ENCODE peak calls at places on chromosomes 7 and 10, in nine cellular contexts. One of them, this sample, is unnamed.

GRCh38 chr7:56007167-56007652 is 42.8 kb downstream of the NIPSNAP2 start:
- DNase-seq in GM23338: no peak
- DNase-seq in dorsolateral prefrontal cortex: no peak
- DNase-seq in transverse colon: no peak
- DNase-seq in CD8-positive, alpha-beta memory T cell: no peak
- DNase-seq in uterus: no peak
- DNase-seq in epithelial cell of esophagus: no peak
- DNase-seq in choroid plexus epithelial cell: peak
- DNase-seq in fibroblast of the aortic adventitia: no peak
- DNase-seq in this sample: no peak

GRCh38 chr7:75727881-75728592 is 10.7 kb downstream of the HIP1 start:
- DNase-seq in transverse colon: peak
- DNase-seq in fibroblast of the aortic adventitia: peak
- DNase-seq in epithelial cell of esophagus: peak
- DNase-seq in GM23338: peak
- DNase-seq in dorsolateral prefrontal cortex: no peak
- DNase-seq in CD8-positive, alpha-beta memory T cell: peak
- DNase-seq in choroid plexus epithelial cell: peak
- DNase-seq in uterus: peak
- DNase-seq in this sample: no peak

GRCh38 chr7:100602889-100603696 is 930 bp downstream of the PCOLCE start:
- DNase-seq in GM23338: peak
- DNase-seq in CD8-positive, alpha-beta memory T cell: no peak
- DNase-seq in choroid plexus epithelial cell: peak
- DNase-seq in uterus: peak
- DNase-seq in dorsolateral prefrontal cortex: no peak
- DNase-seq in epithelial cell of esophagus: no peak
- DNase-seq in fibroblast of the aortic adventitia: peak
- DNase-seq in transverse colon: peak
- DNase-seq in this sample: peak

GRCh38 chr10:48444861-48445841 is 138.7 kb downstream of the MAPK8 start:
- DNase-seq in dorsolateral prefrontal cortex: peak
- DNase-seq in choroid plexus epithelial cell: no peak
- DNase-seq in GM23338: peak
- DNase-seq in CD8-positive, alpha-beta memory T cell: no peak
- DNase-seq in uterus: no peak
- DNase-seq in epithelial cell of esophagus: peak
- DNase-seq in transverse colon: no peak
- DNase-seq in fibroblast of the aortic adventitia: no peak
- DNase-seq in this sample: no peak

GRCh38 chr7:13830604-13830915 is 158.9 kb downstream of the ETV1 start:
- DNase-seq in uterus: no peak
- DNase-seq in GM23338: no peak
- DNase-seq in CD8-positive, alpha-beta memory T cell: no peak
- DNase-seq in fibroblast of the aortic adventitia: peak
- DNase-seq in epithelial cell of esophagus: no peak
- DNase-seq in choroid plexus epithelial cell: peak
- DNase-seq in transverse colon: no peak
- DNase-seq in dorsolateral prefrontal cortex: no peak
- DNase-seq in this sample: no peak

GRCh38 chr7:43884209-43884608 is 14.9 kb upstream of the MRPS24 start:
- DNase-seq in choroid plexus epithelial cell: no peak
- DNase-seq in transverse colon: no peak
- DNase-seq in dorsolateral prefrontal cortex: no peak
- DNase-seq in GM23338: no peak
- DNase-seq in CD8-positive, alpha-beta memory T cell: no peak
- DNase-seq in epithelial cell of esophagus: no peak
- DNase-seq in fibroblast of the aortic adventitia: no peak
- DNase-seq in uterus: no peak
- DNase-seq in this sample: no peak

GRCh38 chr7:135199439-135199838 is 11.9 kb downstream of the WDR91 start:
- DNase-seq in fibroblast of the aortic adventitia: no peak
- DNase-seq in CD8-positive, alpha-beta memory T cell: no peak
- DNase-seq in epithelial cell of esophagus: no peak
- DNase-seq in uterus: no peak
- DNase-seq in dorsolateral prefrontal cortex: no peak
- DNase-seq in choroid plexus epithelial cell: no peak
- DNase-seq in transverse colon: no peak
- DNase-seq in GM23338: no peak
- DNase-seq in this sample: no peak

GRCh38 chr10:130820880-130821482 is 490.5 kb downstream of the TCERG1L start:
- DNase-seq in epithelial cell of esophagus: no peak
- DNase-seq in choroid plexus epithelial cell: no peak
- DNase-seq in CD8-positive, alpha-beta memory T cell: no peak
- DNase-seq in GM23338: no peak
- DNase-seq in dorsolateral prefrontal cortex: no peak
- DNase-seq in fibroblast of the aortic adventitia: no peak
- DNase-seq in uterus: no peak
- DNase-seq in transverse colon: no peak
- DNase-seq in this sample: no peak

GRCh38 chr7:45035909-45036308 is 35.9 kb downstream of the CCM2 start:
- DNase-seq in dorsolateral prefrontal cortex: no peak
- DNase-seq in CD8-positive, alpha-beta memory T cell: no peak
- DNase-seq in choroid plexus epithelial cell: no peak
- DNase-seq in GM23338: no peak
- DNase-seq in uterus: no peak
- DNase-seq in transverse colon: no peak
- DNase-seq in epithelial cell of esophagus: peak
- DNase-seq in fibroblast of the aortic adventitia: no peak
- DNase-seq in this sample: no peak

GRCh38 chr7:108813247-108814014 is 243.8 kb downstream of the DNAJB9 start:
- DNase-seq in fibroblast of the aortic adventitia: no peak
- DNase-seq in GM23338: peak
- DNase-seq in dorsolateral prefrontal cortex: no peak
- DNase-seq in choroid plexus epithelial cell: no peak
- DNase-seq in CD8-positive, alpha-beta memory T cell: no peak
- DNase-seq in transverse colon: no peak
- DNase-seq in epithelial cell of esophagus: no peak
- DNase-seq in uterus: no peak
- DNase-seq in this sample: no peak

GRCh38 chr10:132526676-132527075 is 10.9 kb upstream of the INPP5A start:
- DNase-seq in fibroblast of the aortic adventitia: no peak
- DNase-seq in epithelial cell of esophagus: no peak
- DNase-seq in CD8-positive, alpha-beta memory T cell: no peak
- DNase-seq in dorsolateral prefrontal cortex: peak
- DNase-seq in choroid plexus epithelial cell: peak
- DNase-seq in GM23338: no peak
- DNase-seq in uterus: no peak
- DNase-seq in transverse colon: peak
- DNase-seq in this sample: peak

GRCh38 chr7:45173596-45174327 is 16.2 kb downstream of the RAMP3 start:
- DNase-seq in dorsolateral prefrontal cortex: no peak
- DNase-seq in choroid plexus epithelial cell: no peak
- DNase-seq in uterus: peak
- DNase-seq in fibroblast of the aortic adventitia: no peak
- DNase-seq in transverse colon: no peak
- DNase-seq in CD8-positive, alpha-beta memory T cell: no peak
- DNase-seq in GM23338: no peak
- DNase-seq in epithelial cell of esophagus: no peak
- DNase-seq in this sample: no peak

GRCh38 chr10:90856261-90856660 is 1.6 kb downstream of the HTR7 start:
- DNase-seq in transverse colon: no peak
- DNase-seq in CD8-positive, alpha-beta memory T cell: no peak
- DNase-seq in choroid plexus epithelial cell: peak
- DNase-seq in dorsolateral prefrontal cortex: no peak
- DNase-seq in GM23338: peak
- DNase-seq in fibroblast of the aortic adventitia: no peak
- DNase-seq in epithelial cell of esophagus: no peak
- DNase-seq in uterus: no peak
- DNase-seq in this sample: no peak

GRCh38 chr10:84267503-84268126 is 22.8 kb downstream of the RGR start:
- DNase-seq in fibroblast of the aortic adventitia: peak
- DNase-seq in transverse colon: peak
- DNase-seq in epithelial cell of esophagus: peak
- DNase-seq in uterus: no peak
- DNase-seq in choroid plexus epithelial cell: peak
- DNase-seq in dorsolateral prefrontal cortex: no peak
- DNase-seq in GM23338: peak
- DNase-seq in CD8-positive, alpha-beta memory T cell: peak
- DNase-seq in this sample: peak

GRCh38 chr10:82419981-82420380 is 545.0 kb downstream of the NRG3 start:
- DNase-seq in uterus: no peak
- DNase-seq in GM23338: no peak
- DNase-seq in fibroblast of the aortic adventitia: no peak
- DNase-seq in CD8-positive, alpha-beta memory T cell: no peak
- DNase-seq in epithelial cell of esophagus: no peak
- DNase-seq in choroid plexus epithelial cell: no peak
- DNase-seq in transverse colon: no peak
- DNase-seq in dorsolateral prefrontal cortex: no peak
- DNase-seq in this sample: no peak

GRCh38 chr7:102981451-102981850 is 68.7 kb downstream of the LRRC17 start:
- DNase-seq in fibroblast of the aortic adventitia: no peak
- DNase-seq in uterus: no peak
- DNase-seq in GM23338: no peak
- DNase-seq in CD8-positive, alpha-beta memory T cell: no peak
- DNase-seq in transverse colon: no peak
- DNase-seq in dorsolateral prefrontal cortex: no peak
- DNase-seq in epithelial cell of esophagus: no peak
- DNase-seq in choroid plexus epithelial cell: no peak
- DNase-seq in this sample: no peak

DNA sequence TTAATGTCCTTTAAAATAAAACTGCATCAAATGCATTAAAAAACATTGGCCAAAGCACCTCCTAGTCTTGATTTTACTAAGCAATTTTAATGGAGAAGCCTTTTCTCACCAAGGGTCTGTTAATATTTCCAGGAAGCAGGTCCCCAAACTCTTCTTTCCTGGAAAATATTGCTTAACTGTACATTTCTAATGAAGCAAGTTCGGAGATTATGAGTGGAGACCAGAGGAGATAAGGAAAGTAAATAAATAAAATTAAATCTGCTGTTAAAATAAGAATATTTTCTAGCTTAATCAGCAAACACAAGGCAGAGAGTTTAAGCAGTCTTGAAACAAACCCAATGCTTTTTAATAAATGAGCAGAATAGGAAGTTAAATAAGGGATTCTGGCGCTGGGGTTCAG is 322.4 kb downstream of the PTEN start:
- DNase-seq in uterus: no peak
- DNase-seq in choroid plexus epithelial cell: no peak
- DNase-seq in CD8-positive, alpha-beta memory T cell: no peak
- DNase-seq in dorsolateral prefrontal cortex: no peak
- DNase-seq in fibroblast of the aortic adventitia: no peak
- DNase-seq in epithelial cell of esophagus: no peak
- DNase-seq in transverse colon: no peak
- DNase-seq in GM23338: no peak
- DNase-seq in this sample: no peak
- H3K4me3 ChIP-seq in uterus: no peak
- H3K4me3 ChIP-seq in choroid plexus epithelial cell: no peak
- H3K4me3 ChIP-seq in CD8-positive, alpha-beta memory T cell: no peak
- H3K4me3 ChIP-seq in dorsolateral prefrontal cortex: no peak
- H3K4me3 ChIP-seq in fibroblast of the aortic adventitia: no peak
- H3K4me3 ChIP-seq in epithelial cell of esophagus: no peak
- H3K4me3 ChIP-seq in transverse colon: no peak
- H3K4me3 ChIP-seq in GM23338: no peak
- H3K4me3 ChIP-seq in this sample: no peak

GRCh38 chr7:154898973-154899855 is 103.7 kb downstream of the PAXIP1 start:
- DNase-seq in fibroblast of the aortic adventitia: no peak
- DNase-seq in CD8-positive, alpha-beta memory T cell: no peak
- DNase-seq in dorsolateral prefrontal cortex: no peak
- DNase-seq in uterus: no peak
- DNase-seq in GM23338: no peak
- DNase-seq in choroid plexus epithelial cell: no peak
- DNase-seq in transverse colon: no peak
- DNase-seq in epithelial cell of esophagus: no peak
- DNase-seq in this sample: no peak

GRCh38 chr7:154905615-154906014 is 97.3 kb downstream of the PAXIP1 start:
- DNase-seq in GM23338: no peak
- DNase-seq in CD8-positive, alpha-beta memory T cell: no peak
- DNase-seq in choroid plexus epithelial cell: no peak
- DNase-seq in transverse colon: no peak
- DNase-seq in uterus: no peak
- DNase-seq in dorsolateral prefrontal cortex: no peak
- DNase-seq in fibroblast of the aortic adventitia: no peak
- DNase-seq in epithelial cell of esophagus: no peak
- DNase-seq in this sample: no peak

GRCh38 chr7:154903083-154903731 is 99.7 kb downstream of the PAXIP1 start:
- DNase-seq in dorsolateral prefrontal cortex: no peak
- DNase-seq in choroid plexus epithelial cell: no peak
- DNase-seq in fibroblast of the aortic adventitia: no peak
- DNase-seq in uterus: no peak
- DNase-seq in epithelial cell of esophagus: no peak
- DNase-seq in transverse colon: no peak
- DNase-seq in GM23338: no peak
- DNase-seq in CD8-positive, alpha-beta memory T cell: no peak
- DNase-seq in this sample: no peak

GRCh38 chr7:154899893-154900292 is 103.0 kb downstream of the PAXIP1 start:
- DNase-seq in dorsolateral prefrontal cortex: no peak
- DNase-seq in transverse colon: no peak
- DNase-seq in choroid plexus epithelial cell: no peak
- DNase-seq in uterus: no peak
- DNase-seq in epithelial cell of esophagus: no peak
- DNase-seq in fibroblast of the aortic adventitia: no peak
- DNase-seq in GM23338: no peak
- DNase-seq in CD8-positive, alpha-beta memory T cell: no peak
- DNase-seq in this sample: no peak

GRCh38 chr7:154902600-154903082 is 100.3 kb downstream of the PAXIP1 start:
- DNase-seq in CD8-positive, alpha-beta memory T cell: no peak
- DNase-seq in dorsolateral prefrontal cortex: no peak
- DNase-seq in transverse colon: no peak
- DNase-seq in epithelial cell of esophagus: no peak
- DNase-seq in GM23338: no peak
- DNase-seq in choroid plexus epithelial cell: no peak
- DNase-seq in fibroblast of the aortic adventitia: no peak
- DNase-seq in uterus: no peak
- DNase-seq in this sample: no peak
- H3K4me3 ChIP-seq in CD8-positive, alpha-beta memory T cell: no peak
- H3K4me3 ChIP-seq in dorsolateral prefrontal cortex: no peak
- H3K4me3 ChIP-seq in transverse colon: no peak
- H3K4me3 ChIP-seq in epithelial cell of esophagus: no peak
- H3K4me3 ChIP-seq in GM23338: no peak
- H3K4me3 ChIP-seq in choroid plexus epithelial cell: no peak
- H3K4me3 ChIP-seq in fibroblast of the aortic adventitia: no peak
- H3K4me3 ChIP-seq in uterus: no peak
- H3K4me3 ChIP-seq in this sample: no peak

DNA sequence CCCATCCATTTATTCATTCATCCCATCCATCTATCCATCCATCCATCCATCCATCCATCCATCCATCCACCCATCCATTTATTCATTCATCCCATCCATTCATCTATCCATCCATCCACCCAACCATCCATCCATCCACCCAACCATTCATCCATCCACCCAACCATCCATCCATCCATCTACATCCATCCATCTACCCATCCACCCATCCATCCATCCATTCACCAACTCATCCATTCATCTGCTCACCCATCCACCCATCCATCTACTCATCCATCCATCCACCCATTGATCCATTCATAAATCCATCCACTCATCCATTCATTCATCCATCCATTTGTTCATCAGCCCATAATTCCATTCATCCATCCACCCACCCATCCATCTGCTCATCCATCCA is 56.4 kb downstream of the PFKFB3 start:
- DNase-seq in GM23338: no peak
- DNase-seq in CD8-positive, alpha-beta memory T cell: no peak
- DNase-seq in uterus: no peak
- DNase-seq in choroid plexus epithelial cell: no peak
- DNase-seq in epithelial cell of esophagus: no peak
- DNase-seq in fibroblast of the aortic adventitia: no peak
- DNase-seq in dorsolateral prefrontal cortex: no peak
- DNase-seq in transverse colon: no peak
- DNase-seq in this sample: no peak
- H3K4me3 ChIP-seq in GM23338: no peak
- H3K4me3 ChIP-seq in CD8-positive, alpha-beta memory T cell: no peak
- H3K4me3 ChIP-seq in uterus: no peak
- H3K4me3 ChIP-seq in choroid plexus epithelial cell: no peak
- H3K4me3 ChIP-seq in epithelial cell of esophagus: no peak
- H3K4me3 ChIP-seq in fibroblast of the aortic adventitia: no peak
- H3K4me3 ChIP-seq in dorsolateral prefrontal cortex: no peak
- H3K4me3 ChIP-seq in transverse colon: no peak
- H3K4me3 ChIP-seq in this sample: no peak

GRCh38 chr7:155194531-155195140 is 103.0 kb upstream of the INSIG1 start:
- DNase-seq in GM23338: no peak
- DNase-seq in choroid plexus epithelial cell: no peak
- DNase-seq in transverse colon: no peak
- DNase-seq in epithelial cell of esophagus: no peak
- DNase-seq in CD8-positive, alpha-beta memory T cell: no peak
- DNase-seq in fibroblast of the aortic adventitia: no peak
- DNase-seq in uterus: no peak
- DNase-seq in dorsolateral prefrontal cortex: no peak
- DNase-seq in this sample: no peak
- H3K4me3 ChIP-seq in GM23338: no peak
- H3K4me3 ChIP-seq in choroid plexus epithelial cell: no peak
- H3K4me3 ChIP-seq in transverse colon: no peak
- H3K4me3 ChIP-seq in epithelial cell of esophagus: no peak
- H3K4me3 ChIP-seq in CD8-positive, alpha-beta memory T cell: no peak
- H3K4me3 ChIP-seq in fibroblast of the aortic adventitia: no peak
- H3K4me3 ChIP-seq in uterus: no peak
- H3K4me3 ChIP-seq in dorsolateral prefrontal cortex: no peak
- H3K4me3 ChIP-seq in this sample: no peak